ENCODE peak calls at places on chromosomes 1 and 21, in four cellular contexts. E is HepG2, G is IMR-90, L is tibial nerve. I is an unnamed sample.

GRCh38 chr21:41622831-41623548 is 115.0 kb upstream of the TMPRSS2 start:
- DNase-seq in E (no peak), G (peak; percentile 53), L (no peak), I (no peak)

GRCh38 chr1:22115281-22115680 is 27.6 kb downstream of the WNT4 start:
- DNase-seq in E (no peak), G (no peak), L (no peak), I (no peak)

GRCh38 chr1:33455537-33456301 is 16.7 kb upstream of the ZSCAN20 start:
- DNase-seq in E (peak; percentile 26), G (peak; percentile 90), L (no peak), I (no peak)

GRCh38 chr1:230095938-230096337 is 28.9 kb downstream of the GALNT2 start:
- DNase-seq in E (no peak), G (no peak), L (no peak), I (no peak)

GRCh38 chr1:165114022-165114888 is 242.3 kb downstream of the LMX1A start:
- DNase-seq in E (peak; percentile 35), G (peak; percentile 30), L (peak; percentile 23), I (no peak)

GRCh38 chr1:7458946-7459345 is 312.1 kb upstream of the VAMP3 start:
- DNase-seq in E (no peak), G (no peak), L (no peak), I (no peak)

GRCh38 chr1:84377480-84378095 is 20.7 kb upstream of the DNASE2B start:
- DNase-seq in E (no peak), G (peak; percentile 92), L (no peak), I (no peak)

GRCh38 chr21:39674794-39675193 is 62.1 kb downstream of the B3GALT5 start:
- DNase-seq in E (no peak), G (no peak), L (no peak), I (no peak)

GRCh38 chr1:55695553-55695952 is 480.4 kb upstream of the USP24 start:
- DNase-seq in E (no peak), G (peak; percentile 43), L (no peak), I (no peak)

GRCh38 chr1:198359024-198359653 is 181.3 kb downstream of the ATP6V1G3 start:
- DNase-seq in E (peak; percentile 2), G (peak; percentile 16), L (no peak), I (no peak)

GRCh38 chr1:26677306-26678115 is 18.3 kb upstream of the ARID1A start:
- DNase-seq in E (peak; percentile 61), G (peak; percentile 64), L (peak; percentile 67), I (no peak)

DNA sequence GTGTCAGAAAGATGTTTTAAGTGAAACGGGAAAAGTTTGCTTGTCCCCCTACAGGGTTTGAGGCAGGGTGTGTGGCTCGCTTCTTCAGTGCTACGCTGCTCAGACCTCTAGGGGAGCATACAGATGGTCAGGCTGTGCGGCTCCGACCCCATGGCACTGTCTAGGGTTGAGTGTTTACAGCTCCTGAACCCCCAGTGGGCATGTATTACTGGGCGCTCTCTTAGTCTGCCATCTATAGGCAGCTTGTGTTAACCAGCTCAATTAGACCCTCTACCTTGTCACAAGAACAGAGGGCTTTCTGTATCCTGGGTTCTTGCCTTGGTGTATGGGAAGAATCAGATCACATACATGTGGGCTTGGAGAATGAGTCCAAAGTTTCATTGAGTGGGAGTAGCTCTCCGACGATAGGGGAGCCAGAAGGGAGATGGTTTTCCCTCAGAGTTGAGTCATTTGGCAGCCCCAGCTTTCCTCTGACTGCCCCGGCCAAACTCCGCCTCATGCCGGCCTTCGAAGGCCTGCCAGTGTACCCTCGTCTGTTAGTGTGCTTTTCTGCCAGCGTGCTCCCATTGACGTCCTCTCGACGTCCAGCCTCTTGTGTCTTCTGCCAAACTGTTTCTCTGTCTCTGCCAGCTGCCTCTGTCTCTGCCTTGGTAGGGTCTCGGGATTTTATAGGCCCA is 38.6 kb upstream of the ADGRL4 start:
- DNase-seq in E (no peak), G (no peak), L (no peak), I (no peak)
- TF ChIP-seq CTCF in E (no peak), G (no peak), L (no peak), I (no peak)

DNA sequence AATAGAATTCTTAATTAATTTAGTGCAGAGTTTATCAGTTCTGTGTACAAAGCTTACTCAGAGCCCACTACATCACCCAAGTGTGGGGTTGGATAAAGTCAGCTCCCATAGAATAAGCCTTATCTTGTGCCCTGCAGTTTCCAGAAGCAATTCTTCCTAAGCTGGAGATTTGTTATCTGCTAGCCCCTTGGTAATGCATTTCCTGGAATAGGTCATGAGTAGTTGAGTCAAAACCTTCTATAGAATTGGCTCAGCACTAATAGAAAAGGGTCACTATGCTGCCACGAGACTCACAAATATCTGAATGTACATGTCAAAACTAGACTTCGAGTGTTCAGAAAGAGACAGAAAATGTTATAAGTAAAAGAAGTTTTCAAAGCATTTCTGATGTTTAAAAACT is 434.2 kb upstream of the RUNX1 start:
- DNase-seq in E (no peak), G (no peak), L (no peak), I (no peak)
- TF ChIP-seq POLR2A in E (no peak), G (no peak), L (no peak), I (no peak)

GRCh38 chr1:160208179-160209040 is 3.2 kb downstream of the PEA15 start:
- DNase-seq in E (no peak), G (no peak), L (no peak), I (no peak)

GRCh38 chr1:160206421-160207117 is 1.4 kb downstream of the PEA15 start:
- DNase-seq in E (no peak), G (peak; percentile 90), L (no peak), I (no peak)

GRCh38 chr1:160207118-160207650 is 2.0 kb downstream of the PEA15 start:
- DNase-seq in E (no peak), G (no peak), L (no peak), I (no peak)

GRCh38 chr1:160209041-160209655 is 4.0 kb downstream of the PEA15 start:
- DNase-seq in E (no peak), G (no peak), L (no peak), I (no peak)

DNA sequence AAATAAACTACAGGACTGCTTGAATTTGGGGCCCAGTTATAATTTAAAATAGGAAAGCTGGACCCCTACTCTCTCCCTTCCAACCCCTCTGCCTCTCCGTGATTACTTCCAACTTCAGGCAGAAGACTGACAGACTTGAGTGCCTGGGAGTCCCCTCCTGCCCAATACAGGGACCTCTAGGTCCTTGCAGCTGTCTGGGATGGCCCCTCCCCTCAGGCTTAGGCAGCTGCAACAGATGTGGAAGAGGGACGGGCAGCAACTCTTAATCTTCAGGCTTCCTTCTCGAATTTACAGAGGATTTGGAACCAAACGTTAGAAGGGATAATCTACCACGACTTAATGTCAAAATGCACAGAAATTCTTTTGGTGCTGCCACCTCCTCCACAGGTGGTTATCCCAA is 2.6 kb downstream of the PEA15 start:
- DNase-seq in E (no peak), G (no peak), L (no peak), I (no peak)
- H3K4me1 ChIP-seq in E (peaks cover 32% of the 10 kb centered on the region), G (peaks cover 44% of the 10 kb centered on the region), L (no peaks in the 10 kb centered on the region), I (peaks cover 72% of the 10 kb centered on the region)

GRCh38 chr1:171845998-171846397 is 4.7 kb downstream of the DNM3 start:
- DNase-seq in E (no peak), G (no peak), L (no peak), I (no peak)

GRCh38 chr1:171849245-171849898 is 8.1 kb downstream of the DNM3 start:
- DNase-seq in E (no peak), G (no peak), L (no peak), I (no peak)

GRCh38 chr1:171852273-171852672 is 11.0 kb downstream of the DNM3 start:
- DNase-seq in E (no peak), G (peak; percentile 10), L (no peak), I (no peak)

GRCh38 chr1:171850951-171851350 is 9.7 kb downstream of the DNM3 start:
- DNase-seq in E (peak; percentile 38), G (no peak), L (no peak), I (no peak)
- TF ChIP-seq CTCF in E (peak; percentile 62), G (no peak), L (no peak), I (no peak)

I was measured in esophagus squamous epithelium.